ENCODE peak calls at places on chromosomes 11 and 22, in six cellular contexts. One of them, this sample, is unnamed.

GRCh38 chr22:47631571-47632102 is 869.2 kb downstream of the TBC1D22A start:
- DNase-seq in ACHN: no peak
- DNase-seq in HEK293T: no peak
- DNase-seq in fibroblast of lung: no peak
- DNase-seq in NCI-H524 treated with DMSO at 0.1 percent for 48 hours: peak
- DNase-seq in amygdala: no peak
- DNase-seq in this sample: no peak

GRCh38 chr11:83069441-83070043 is 2.2 kb downstream of the RAB30 start:
- DNase-seq in fibroblast of lung: no peak
- DNase-seq in ACHN: peak
- DNase-seq in HEK293T: no peak
- DNase-seq in NCI-H524 treated with DMSO at 0.1 percent for 48 hours: peak
- DNase-seq in amygdala: no peak
- DNase-seq in this sample: no peak

GRCh38 chr11:57180964-57181363 is 789 bp upstream of the LRRC55 start:
- DNase-seq in amygdala: no peak
- DNase-seq in fibroblast of lung: no peak
- DNase-seq in HEK293T: no peak
- DNase-seq in NCI-H524 treated with DMSO at 0.1 percent for 48 hours: no peak
- DNase-seq in ACHN: no peak
- DNase-seq in this sample: no peak

GRCh38 chr11:69830086-69830485 is 10.9 kb upstream of the FGF3 start:
- DNase-seq in amygdala: no peak
- DNase-seq in fibroblast of lung: no peak
- DNase-seq in ACHN: no peak
- DNase-seq in NCI-H524 treated with DMSO at 0.1 percent for 48 hours: no peak
- DNase-seq in HEK293T: no peak
- DNase-seq in this sample: no peak

GRCh38 chr11:117097567-117098268 is 510 bp downstream of the SIK3 start:
- DNase-seq in amygdala: peak
- DNase-seq in NCI-H524 treated with DMSO at 0.1 percent for 48 hours: no peak
- DNase-seq in fibroblast of lung: no peak
- DNase-seq in ACHN: peak
- DNase-seq in HEK293T: peak
- DNase-seq in this sample: peak

GRCh38 chr11:88575876-88576275 is 238.3 kb upstream of the CTSC start:
- DNase-seq in amygdala: no peak
- DNase-seq in ACHN: no peak
- DNase-seq in NCI-H524 treated with DMSO at 0.1 percent for 48 hours: no peak
- DNase-seq in fibroblast of lung: no peak
- DNase-seq in HEK293T: no peak
- DNase-seq in this sample: no peak

GRCh38 chr11:120710354-120711187 is 199.0 kb downstream of the GRIK4 start:
- DNase-seq in NCI-H524 treated with DMSO at 0.1 percent for 48 hours: no peak
- DNase-seq in amygdala: no peak
- DNase-seq in HEK293T: no peak
- DNase-seq in ACHN: peak
- DNase-seq in fibroblast of lung: peak
- DNase-seq in this sample: peak

GRCh38 chr11:69493931-69494821 is 12.7 kb downstream of the LINC01488 start:
- DNase-seq in fibroblast of lung: no peak
- DNase-seq in HEK293T: no peak
- DNase-seq in NCI-H524 treated with DMSO at 0.1 percent for 48 hours: no peak
- DNase-seq in ACHN: no peak
- DNase-seq in amygdala: no peak
- DNase-seq in this sample: no peak

GRCh38 chr11:107011977-107012376 is 6.3 kb downstream of the GUCY1A2 start:
- DNase-seq in amygdala: no peak
- DNase-seq in fibroblast of lung: peak
- DNase-seq in HEK293T: no peak
- DNase-seq in NCI-H524 treated with DMSO at 0.1 percent for 48 hours: no peak
- DNase-seq in ACHN: peak
- DNase-seq in this sample: no peak

GRCh38 chr11:112835556-112835955 is 125.7 kb upstream of the NCAM1 start:
- DNase-seq in ACHN: no peak
- DNase-seq in amygdala: no peak
- DNase-seq in HEK293T: no peak
- DNase-seq in NCI-H524 treated with DMSO at 0.1 percent for 48 hours: no peak
- DNase-seq in fibroblast of lung: no peak
- DNase-seq in this sample: no peak

GRCh38 chr11:132245558-132246385 is 875.4 kb downstream of the NTM start:
- DNase-seq in ACHN: no peak
- DNase-seq in amygdala: no peak
- DNase-seq in fibroblast of lung: no peak
- DNase-seq in HEK293T: no peak
- DNase-seq in NCI-H524 treated with DMSO at 0.1 percent for 48 hours: no peak
- DNase-seq in this sample: peak

GRCh38 chr11:96284917-96285316 is 58.1 kb downstream of the MAML2 start:
- DNase-seq in NCI-H524 treated with DMSO at 0.1 percent for 48 hours: no peak
- DNase-seq in fibroblast of lung: no peak
- DNase-seq in HEK293T: no peak
- DNase-seq in amygdala: no peak
- DNase-seq in ACHN: no peak
- DNase-seq in this sample: no peak

GRCh38 chr11:124297921-124298320 is 15.8 kb downstream of the OR8D1 start:
- DNase-seq in amygdala: no peak
- DNase-seq in ACHN: no peak
- DNase-seq in NCI-H524 treated with DMSO at 0.1 percent for 48 hours: no peak
- DNase-seq in HEK293T: no peak
- DNase-seq in fibroblast of lung: peak
- DNase-seq in this sample: no peak

GRCh38 chr22:46761539-46762237 is 762 bp upstream of the TBC1D22A start:
- DNase-seq in amygdala: no peak
- DNase-seq in fibroblast of lung: no peak
- DNase-seq in ACHN: no peak
- DNase-seq in HEK293T: no peak
- DNase-seq in NCI-H524 treated with DMSO at 0.1 percent for 48 hours: no peak
- DNase-seq in this sample: no peak

GRCh38 chr22:27745154-27745553 is 56.4 kb downstream of the MN1 start:
- DNase-seq in fibroblast of lung: no peak
- DNase-seq in NCI-H524 treated with DMSO at 0.1 percent for 48 hours: no peak
- DNase-seq in HEK293T: no peak
- DNase-seq in ACHN: no peak
- DNase-seq in amygdala: no peak
- DNase-seq in this sample: no peak

GRCh38 chr11:60989108-60989650 is 17.7 kb downstream of the CD6 start:
- DNase-seq in ACHN: no peak
- DNase-seq in HEK293T: no peak
- DNase-seq in NCI-H524 treated with DMSO at 0.1 percent for 48 hours: no peak
- DNase-seq in amygdala: no peak
- DNase-seq in fibroblast of lung: no peak
- DNase-seq in this sample: no peak

GRCh38 chr22:43299736-43300135 is 43.4 kb downstream of the SCUBE1 start:
- DNase-seq in fibroblast of lung: no peak
- DNase-seq in ACHN: no peak
- DNase-seq in HEK293T: no peak
- DNase-seq in NCI-H524 treated with DMSO at 0.1 percent for 48 hours: no peak
- DNase-seq in amygdala: no peak
- DNase-seq in this sample: no peak

This sample was measured in hippocampal formation.